ENCODE peak calls at places on chromosome 1, in nine cellular contexts. J, M, L, O, K, C, I, Y and N are unnamed samples.

GRCh38 chr1:173871500-173871899 is 3.3 kb downstream of the ZBTB37 start:
- DNase-seq in K (no peak), Y (no peak), J (no peak), M (no peak), I (no peak), L (no peak), O (no peak), C (no peak), N (no peak)

GRCh38 chr1:65818966-65819365 is 26.3 kb downstream of the PDE4B start:
- DNase-seq in Y (no peak), M (no peak), C (no peak), J (no peak), O (no peak), I (no peak), L (no peak), K (no peak), N (no peak)

GRCh38 chr1:230210326-230210978 is 143.4 kb downstream of the GALNT2 start:
- DNase-seq in I (no peak), K (no peak), C (no peak), O (no peak), Y (peak; percentile 28), M (no peak), J (no peak), L (no peak), N (no peak)

GRCh38 chr1:172708452-172708851 is 49.5 kb downstream of the FASLG start:
- DNase-seq in K (no peak), I (no peak), M (no peak), Y (no peak), L (peak; percentile 54), O (no peak), C (no peak), J (no peak), N (no peak)

GRCh38 chr1:15191785-15192184 is 38.2 kb downstream of the TMEM51 start:
- DNase-seq in C (no peak), L (no peak), O (no peak), Y (no peak), K (no peak), J (no peak), M (no peak), I (no peak), N (no peak)

GRCh38 chr1:81802601-81803422 is 2.1 kb downstream of the ADGRL2 start:
- DNase-seq in K (peak; percentile 76), Y (peak; percentile 33), L (no peak), C (peak; percentile 82), I (peak; percentile 48), O (peak; percentile 79), M (no peak), J (peak; percentile 77), N (no peak)

GRCh38 chr1:178563099-178563820 is 50.4 kb downstream of the TEX35 start:
- DNase-seq in I (no peak), M (no peak), C (no peak), L (no peak), Y (no peak), K (no peak), O (no peak), J (no peak), N (no peak)

GRCh38 chr1:51898090-51898734 is 19.7 kb upstream of the NRDC start:
- DNase-seq in J (no peak), C (no peak), O (no peak), L (no peak), Y (peak; percentile 97), I (no peak), K (no peak), M (no peak), N (no peak)

GRCh38 chr1:9294910-9295636 is 2.4 kb downstream of the SPSB1 start:
- DNase-seq in O (peak; percentile 76), Y (peak; percentile 76), L (no peak), I (no peak), C (peak; percentile 51), K (no peak), J (peak; percentile 35), M (no peak), N (no peak)

GRCh38 chr1:20430355-20431290 is 55.4 kb downstream of the CAMK2N1 start:
- DNase-seq in I (no peak), M (no peak), O (no peak), K (peak; percentile 87), J (no peak), Y (peak; percentile 18), L (peak; percentile 7), C (no peak), N (peak; percentile 74)

GRCh38 chr1:35539824-35540261 is 17.4 kb downstream of the KIAA0319L start:
- DNase-seq in I (no peak), O (no peak), J (no peak), C (no peak), Y (peak; percentile 80), K (no peak), L (no peak), M (no peak), N (no peak)

GRCh38 chr1:67281246-67281645 is 26.4 kb upstream of the IL12RB2 start:
- DNase-seq in M (no peak), Y (no peak), L (no peak), C (no peak), I (no peak), K (no peak), J (no peak), O (no peak), N (no peak)

GRCh38 chr1:67290236-67290635 is 17.4 kb upstream of the IL12RB2 start:
- DNase-seq in M (no peak), I (no peak), L (no peak), Y (no peak), C (no peak), J (no peak), O (no peak), K (no peak), N (no peak)

GRCh38 chr1:67280696-67281095 is 27.0 kb upstream of the IL12RB2 start:
- DNase-seq in M (no peak), L (no peak), Y (no peak), J (no peak), C (no peak), I (no peak), O (no peak), K (no peak), N (no peak)

DNA sequence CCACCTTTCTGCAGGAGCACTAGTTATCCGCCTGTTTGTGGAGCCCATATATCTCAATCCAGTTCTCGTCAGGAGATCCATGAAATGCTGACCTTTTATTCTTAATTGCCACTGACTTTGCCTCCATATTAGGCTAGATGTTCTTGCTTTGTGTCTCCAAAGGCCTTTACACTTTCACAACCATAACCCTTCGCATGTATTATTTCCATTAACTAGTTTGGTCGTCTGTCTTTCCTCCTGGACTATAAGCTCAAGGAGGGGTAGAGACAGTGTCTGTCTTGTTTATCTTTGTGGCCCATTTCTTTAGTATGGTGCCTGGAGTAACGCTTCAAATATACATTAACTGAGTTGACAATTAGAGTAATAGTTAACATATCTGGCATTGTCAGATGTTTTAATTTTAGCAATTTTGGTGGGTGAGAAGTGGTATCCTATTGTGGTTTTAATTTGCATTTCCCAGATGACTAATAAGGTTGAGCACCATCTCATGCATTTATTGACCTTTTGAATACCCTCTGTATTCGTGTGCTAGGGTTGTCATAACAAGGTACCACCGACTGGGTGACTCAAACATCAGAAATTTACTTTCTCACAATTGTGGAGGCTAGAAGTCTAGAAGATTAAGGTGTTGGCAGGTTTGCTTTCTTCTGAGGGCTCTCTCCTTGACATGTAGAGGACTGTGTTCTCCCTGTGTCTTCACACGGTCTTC is 21.7 kb upstream of the IL12RB2 start:
- DNase-seq in L (no peak), K (no peak), I (no peak), Y (no peak), C (no peak), J (no peak), M (no peak), O (no peak), N (no peak)
- H3K27me3 ChIP-seq in L (no peaks in the 10 kb centered on the region), K (no peaks in the 10 kb centered on the region), I (no peaks in the 10 kb centered on the region), Y (peaks cover 1% of the 10 kb centered on the region), C (no peaks in the 10 kb centered on the region), J (no peaks in the 10 kb centered on the region), M (no peaks in the 10 kb centered on the region), O (no peaks in the 10 kb centered on the region), N (no peaks in the 10 kb centered on the region)

GRCh38 chr1:156599811-156600210 is 1.5 kb downstream of the GPATCH4 start:
- DNase-seq in Y (no peak), I (no peak), O (no peak), J (no peak), M (no peak), L (no peak), K (no peak), C (no peak), N (no peak)
- H3K36me3 ChIP-seq in Y (peaks cover 30% of the 10 kb centered on the region), I (peaks cover 27% of the 10 kb centered on the region), O (peaks cover 11% of the 10 kb centered on the region), J (peaks cover 39% of the 10 kb centered on the region), M (peaks cover 33% of the 10 kb centered on the region), L (no peaks in the 10 kb centered on the region), K (no peaks in the 10 kb centered on the region), C (peaks cover 32% of the 10 kb centered on the region), N (peaks cover 31% of the 10 kb centered on the region)

DNA sequence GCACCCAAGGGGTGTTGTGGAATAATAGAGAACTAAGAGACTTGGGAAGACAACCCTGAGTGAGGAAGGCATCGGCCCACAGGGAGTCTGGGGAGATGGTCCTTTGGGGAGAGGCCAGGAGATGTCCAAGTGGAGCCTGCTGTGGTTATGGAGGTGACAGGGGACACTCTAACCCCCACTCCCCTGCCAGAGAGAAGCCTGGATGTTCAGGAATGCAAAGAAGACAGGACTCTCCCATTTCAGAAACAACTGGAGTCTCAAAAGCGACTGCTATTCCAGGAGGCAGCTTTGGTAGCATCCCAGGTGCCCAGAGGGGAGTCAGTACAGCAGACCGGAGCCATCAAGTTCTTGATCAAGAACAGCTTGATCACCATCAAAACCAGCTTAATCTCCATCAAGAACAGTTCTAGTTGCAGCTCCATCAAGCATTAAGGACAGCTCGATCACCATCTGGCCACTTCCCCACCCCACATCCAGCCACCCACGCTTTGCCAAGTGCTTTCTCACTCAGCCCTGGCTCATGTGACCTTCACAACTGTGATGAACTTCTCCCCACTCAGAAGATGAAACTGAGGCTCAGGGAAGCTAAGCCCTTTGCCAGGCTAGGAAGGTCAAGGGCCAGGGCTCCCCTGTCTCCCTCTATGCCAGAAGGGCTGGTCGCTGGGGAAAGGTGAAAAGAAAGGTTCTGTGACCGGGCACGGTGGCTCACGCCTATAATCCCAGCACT is 743 bp downstream of the CD52 start:
- DNase-seq in O (no peak), K (no peak), L (no peak), M (no peak), I (no peak), Y (no peak), C (no peak), J (no peak), N (no peak)
- H3K4me1 ChIP-seq in O (peaks cover 4% of the 10 kb centered on the region), K (peaks cover 18% of the 10 kb centered on the region), L (peaks cover 69% of the 10 kb centered on the region), M (peaks cover 69% of the 10 kb centered on the region), I (no peaks in the 10 kb centered on the region), Y (peaks cover 5% of the 10 kb centered on the region), C (peaks cover 13% of the 10 kb centered on the region), J (peaks cover 22% of the 10 kb centered on the region), N (peaks cover 3% of the 10 kb centered on the region)

GRCh38 chr1:1987142-1987510 is 16.5 kb downstream of the CFAP74 start:
- DNase-seq in C (no peak), M (no peak), I (no peak), J (no peak), K (no peak), Y (no peak), L (no peak), O (no peak), N (no peak)

GRCh38 chr1:1986451-1987141 is 17.0 kb downstream of the CFAP74 start:
- DNase-seq in K (no peak), L (no peak), I (no peak), O (no peak), J (no peak), Y (no peak), C (no peak), M (no peak), N (no peak)

GRCh38 chr1:1984560-1985070 is 19.0 kb downstream of the CFAP74 start:
- DNase-seq in K (no peak), I (no peak), M (no peak), J (no peak), Y (no peak), L (no peak), O (no peak), C (no peak), N (no peak)

GRCh38 chr1:1988061-1988945 is 15.3 kb downstream of the CFAP74 start:
- DNase-seq in I (no peak), O (no peak), C (no peak), Y (no peak), K (no peak), L (peak; percentile 4), J (no peak), M (no peak), N (no peak)

GRCh38 chr1:1985375-1986050 is 18.1 kb downstream of the CFAP74 start:
- DNase-seq in M (no peak), C (no peak), L (no peak), K (no peak), Y (no peak), I (no peak), J (no peak), O (no peak), N (no peak)
- H3K27me3 ChIP-seq in M (no peaks in the 10 kb centered on the region), C (peaks cover 8% of the 10 kb centered on the region), L (no peaks in the 10 kb centered on the region), K (no peaks in the 10 kb centered on the region), Y (peaks cover 8% of the 10 kb centered on the region), I (no peaks in the 10 kb centered on the region), J (peaks cover 35% of the 10 kb centered on the region), O (peaks cover 3% of the 10 kb centered on the region), N (no peaks in the 10 kb centered on the region)